ENCODE peak calls at places on chromosomes 2 and 18, in nine cellular contexts. One of them, this sample, is unnamed.

GRCh38 chr2:54839526-54840255 is 116.2 kb downstream of the EML6 start:
- DNase-seq in cerebellum: no peak
- DNase-seq in ACHN: no peak
- DNase-seq in HFFc6: no peak
- DNase-seq in iPS-NIHi11: peak; percentile 22
- DNase-seq in M059J: no peak
- DNase-seq in endodermal cell: no peak
- DNase-seq in effector memory CD8-positive, alpha-beta T cell: no peak
- DNase-seq in AG08396: no peak
- DNase-seq in this sample: no peak

GRCh38 chr2:124661558-124661957 is 636.5 kb downstream of the CNTNAP5 start:
- DNase-seq in HFFc6: no peak
- DNase-seq in iPS-NIHi11: no peak
- DNase-seq in cerebellum: no peak
- DNase-seq in M059J: no peak
- DNase-seq in AG08396: no peak
- DNase-seq in endodermal cell: no peak
- DNase-seq in effector memory CD8-positive, alpha-beta T cell: no peak
- DNase-seq in ACHN: no peak
- DNase-seq in this sample: no peak

GRCh38 chr2:12766421-12766879 is 49.7 kb downstream of the TRIB2 start:
- DNase-seq in ACHN: no peak
- DNase-seq in iPS-NIHi11: no peak
- DNase-seq in HFFc6: peak; percentile 19
- DNase-seq in effector memory CD8-positive, alpha-beta T cell: no peak
- DNase-seq in M059J: no peak
- DNase-seq in cerebellum: no peak
- DNase-seq in endodermal cell: no peak
- DNase-seq in AG08396: no peak
- DNase-seq in this sample: no peak

GRCh38 chr18:78666666-78667335 is 312.8 kb upstream of the SALL3 start:
- DNase-seq in ACHN: no peak
- DNase-seq in effector memory CD8-positive, alpha-beta T cell: no peak
- DNase-seq in iPS-NIHi11: no peak
- DNase-seq in AG08396: no peak
- DNase-seq in endodermal cell: no peak
- DNase-seq in cerebellum: no peak
- DNase-seq in M059J: no peak
- DNase-seq in HFFc6: no peak
- DNase-seq in this sample: no peak

GRCh38 chr2:69271831-69272257 is 115.2 kb downstream of the GFPT1 start:
- DNase-seq in cerebellum: no peak
- DNase-seq in ACHN: no peak
- DNase-seq in HFFc6: no peak
- DNase-seq in iPS-NIHi11: no peak
- DNase-seq in M059J: no peak
- DNase-seq in effector memory CD8-positive, alpha-beta T cell: no peak
- DNase-seq in AG08396: no peak
- DNase-seq in endodermal cell: no peak
- DNase-seq in this sample: peak; percentile 74

GRCh38 chr2:105443610-105444598 is 45.1 kb upstream of the FHL2 start:
- DNase-seq in effector memory CD8-positive, alpha-beta T cell: no peak
- DNase-seq in iPS-NIHi11: no peak
- DNase-seq in HFFc6: no peak
- DNase-seq in ACHN: no peak
- DNase-seq in cerebellum: no peak
- DNase-seq in M059J: peak; percentile 15
- DNase-seq in AG08396: no peak
- DNase-seq in endodermal cell: no peak
- DNase-seq in this sample: no peak

GRCh38 chr2:234914371-234915154 is 37.3 kb upstream of the SH3BP4 start:
- DNase-seq in M059J: no peak
- DNase-seq in HFFc6: no peak
- DNase-seq in ACHN: no peak
- DNase-seq in AG08396: no peak
- DNase-seq in cerebellum: no peak
- DNase-seq in endodermal cell: no peak
- DNase-seq in iPS-NIHi11: no peak
- DNase-seq in effector memory CD8-positive, alpha-beta T cell: no peak
- DNase-seq in this sample: no peak

GRCh38 chr2:9346885-9347284 is 76.4 kb downstream of the ITGB1BP1 start:
- DNase-seq in effector memory CD8-positive, alpha-beta T cell: no peak
- DNase-seq in endodermal cell: no peak
- DNase-seq in AG08396: no peak
- DNase-seq in iPS-NIHi11: no peak
- DNase-seq in M059J: no peak
- DNase-seq in ACHN: no peak
- DNase-seq in HFFc6: no peak
- DNase-seq in cerebellum: no peak
- DNase-seq in this sample: no peak

This sample was measured in stromal cell of bone marrow.